ENCODE peak calls at places on chromosomes 3 and 15, in four cellular contexts. One of them, this sample, is unnamed.

GRCh38 chr3:170716172-170716800 is 130.4 kb upstream of the SLC7A14 start:
- DNase-seq in NCI-H1417: no peak
- DNase-seq in lower lobe of right lung: no peak
- DNase-seq in T1000: no peak
- DNase-seq in this sample: no peak

GRCh38 chr15:33179874-33180273 is 14.6 kb downstream of the FMN1 start:
- DNase-seq in lower lobe of right lung: no peak
- DNase-seq in NCI-H1417: no peak
- DNase-seq in T1000: no peak
- DNase-seq in this sample: no peak

GRCh38 chr3:55180161-55180560 is 252.3 kb upstream of the LRTM1 start:
- DNase-seq in NCI-H1417: no peak
- DNase-seq in T1000: no peak
- DNase-seq in lower lobe of right lung: no peak
- DNase-seq in this sample: no peak

GRCh38 chr3:72563690-72564370 is 284.4 kb downstream of the SHQ1 start:
- DNase-seq in NCI-H1417: no peak
- DNase-seq in T1000: no peak
- DNase-seq in lower lobe of right lung: no peak
- DNase-seq in this sample: no peak

GRCh38 chr15:41416162-41416741 is 643 bp upstream of the RTF1 start:
- DNase-seq in NCI-H1417: no peak
- DNase-seq in lower lobe of right lung: no peak
- DNase-seq in T1000: no peak
- DNase-seq in this sample: no peak

GRCh38 chr3:120432105-120432860 is 18.5 kb downstream of the FSTL1 start:
- DNase-seq in lower lobe of right lung: no peak
- DNase-seq in T1000: peak
- DNase-seq in NCI-H1417: no peak
- DNase-seq in this sample: peak

GRCh38 chr15:70852501-70853269 is 1.3 kb downstream of the LARP6 start:
- DNase-seq in NCI-H1417: no peak
- DNase-seq in T1000: peak
- DNase-seq in lower lobe of right lung: no peak
- DNase-seq in this sample: peak

GRCh38 chr3:63673111-63673510 is 20.6 kb downstream of the SNTN start:
- DNase-seq in NCI-H1417: no peak
- DNase-seq in T1000: no peak
- DNase-seq in lower lobe of right lung: no peak
- DNase-seq in this sample: no peak